ENCODE peak calls at places on chromosomes 6 and 20, in six cellular contexts. V, G, Z, L, M and E are unnamed samples.

GRCh38 chr6:156778615-156779205 is 1.5 kb downstream of the ARID1B start:
- DNase-seq in V (peak; percentile 50), G (peak; percentile 67), Z (peak; percentile 91), L (peak; percentile 59), M (peak; percentile 41), E (peak; percentile 79)

GRCh38 chr6:56073761-56074160 is 173.6 kb downstream of the COL21A1 start:
- DNase-seq in V (no peak), G (no peak), Z (no peak), L (peak; percentile 44), M (no peak), E (no peak)

GRCh38 chr20:23205656-23206055 is 119.5 kb upstream of the CD93 start:
- DNase-seq in V (peak; percentile 71), G (no peak), Z (no peak), L (peak; percentile 67), M (no peak), E (no peak)

GRCh38 chr6:141562181-141562800 is 570.4 kb upstream of the GJE1 start:
- DNase-seq in V (no peak), G (peak; percentile 31), Z (peak; percentile 76), L (peak; percentile 43), M (peak; percentile 12), E (no peak)

GRCh38 chr6:1321715-1322114 is 9.8 kb downstream of the FOXQ1 start:
- DNase-seq in V (peak; percentile 33), G (no peak), Z (no peak), L (peak; percentile 79), M (no peak), E (no peak)

GRCh38 chr6:46393940-46394337 is 97.3 kb downstream of the RCAN2 start:
- DNase-seq in V (no peak), G (no peak), Z (no peak), L (no peak), M (no peak), E (no peak)

GRCh38 chr6:17486680-17487079 is 93.3 kb downstream of the CAP2 start:
- DNase-seq in V (no peak), G (no peak), Z (no peak), L (no peak), M (no peak), E (no peak)

GRCh38 chr20:57420571-57421257 is 29.5 kb downstream of the RBM38 start:
- DNase-seq in V (no peak), G (no peak), Z (peak; percentile 56), L (no peak), M (no peak), E (no peak)

GRCh38 chr20:60298647-60299046 is 340.4 kb downstream of the CDH26 start:
- DNase-seq in V (no peak), G (no peak), Z (no peak), L (no peak), M (no peak), E (no peak)

GRCh38 chr20:25025091-25025861 is 32.7 kb downstream of the ACSS1 start:
- DNase-seq in V (no peak), G (no peak), Z (peak; percentile 33), L (no peak), M (no peak), E (no peak)

GRCh38 chr20:17614812-17615644 is 45.2 kb downstream of the DSTN start:
- DNase-seq in V (no peak), G (no peak), Z (peak; percentile 73), L (no peak), M (no peak), E (no peak)

GRCh38 chr6:128882991-128883571 is at the start of gene LAMA2:
- DNase-seq in V (peak; percentile 19), G (peak; percentile 34), Z (peak; percentile 82), L (peak; percentile 89), M (peak; percentile 63), E (peak; percentile 82)

GRCh38 chr6:126383203-126383602 is 43.3 kb downstream of the CENPW start:
- DNase-seq in V (no peak), G (no peak), Z (no peak), L (no peak), M (no peak), E (no peak)

GRCh38 chr6:26071135-26071534 is 16.1 kb upstream of the HFE start:
- DNase-seq in V (no peak), G (no peak), Z (peak; percentile 61), L (peak; percentile 62), M (no peak), E (no peak)

GRCh38 chr6:111721677-111722219 is 116.1 kb upstream of the TRAF3IP2 start:
- DNase-seq in V (peak; percentile 38), G (peak; percentile 44), Z (no peak), L (peak; percentile 72), M (no peak), E (no peak)

GRCh38 chr6:93369586-93370134 is 49.7 kb downstream of the EPHA7 start:
- DNase-seq in V (no peak), G (no peak), Z (no peak), L (no peak), M (no peak), E (no peak)

GRCh38 chr6:46078294-46078693 is 51.5 kb upstream of the ENPP4 start:
- DNase-seq in V (no peak), G (no peak), Z (no peak), L (no peak), M (no peak), E (no peak)

GRCh38 chr6:170124836-170125235 is 166.0 kb downstream of the DLL1 start:
- DNase-seq in V (peak; percentile 89), G (no peak), Z (peak; percentile 78), L (no peak), M (no peak), E (peak; percentile 16)

GRCh38 chr6:20021795-20022194 is 184.6 kb downstream of the ID4 start:
- DNase-seq in V (no peak), G (no peak), Z (no peak), L (no peak), M (no peak), E (no peak)

GRCh38 chr6:144939926-144940325 is 654.8 kb downstream of the UTRN start:
- DNase-seq in V (peak; percentile 15), G (no peak), Z (no peak), L (no peak), M (no peak), E (no peak)

GRCh38 chr6:37279366-37280134 is 21.6 kb upstream of the TMEM217 start:
- DNase-seq in V (peak; percentile 59), G (no peak), Z (no peak), L (peak; percentile 87), M (no peak), E (no peak)

GRCh38 chr20:31820228-31820627 is 1.1 kb downstream of the MYLK2 start:
- DNase-seq in V (no peak), G (no peak), Z (no peak), L (no peak), M (no peak), E (no peak)

GRCh38 chr6:36204068-36204753 is 7.7 kb downstream of the BRPF3 start:
- DNase-seq in V (no peak), G (no peak), Z (no peak), L (no peak), M (no peak), E (no peak)

DNA sequence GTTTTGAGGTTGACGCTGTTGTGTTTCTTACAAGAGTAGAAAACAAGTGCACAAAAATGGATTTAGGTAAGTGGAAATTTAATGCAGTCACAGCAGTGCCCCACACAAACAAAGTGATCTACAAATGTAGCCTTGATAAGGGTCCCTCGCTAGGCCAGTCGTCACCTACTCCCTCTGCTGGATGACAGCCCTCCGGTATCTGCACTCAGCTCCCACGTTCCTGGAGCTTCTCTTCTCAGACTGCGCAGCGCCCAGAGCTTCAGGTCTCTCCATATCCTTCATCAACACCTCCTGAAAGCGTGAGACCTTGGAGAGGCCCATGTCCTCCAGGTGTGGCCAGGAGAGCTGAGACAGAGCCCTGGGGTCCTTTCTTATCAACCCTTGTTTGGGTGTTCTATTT is 58.3 kb upstream of the MAP3K4 start:
- DNase-seq in V (no peak), G (no peak), Z (no peak), L (no peak), M (no peak), E (no peak)
- TF ChIP-seq CTCF in V (no peak), G (peak; percentile 44), Z (no peak), L (peak; percentile 11), M (peak; percentile 39), E (peak; percentile 54)

DNA sequence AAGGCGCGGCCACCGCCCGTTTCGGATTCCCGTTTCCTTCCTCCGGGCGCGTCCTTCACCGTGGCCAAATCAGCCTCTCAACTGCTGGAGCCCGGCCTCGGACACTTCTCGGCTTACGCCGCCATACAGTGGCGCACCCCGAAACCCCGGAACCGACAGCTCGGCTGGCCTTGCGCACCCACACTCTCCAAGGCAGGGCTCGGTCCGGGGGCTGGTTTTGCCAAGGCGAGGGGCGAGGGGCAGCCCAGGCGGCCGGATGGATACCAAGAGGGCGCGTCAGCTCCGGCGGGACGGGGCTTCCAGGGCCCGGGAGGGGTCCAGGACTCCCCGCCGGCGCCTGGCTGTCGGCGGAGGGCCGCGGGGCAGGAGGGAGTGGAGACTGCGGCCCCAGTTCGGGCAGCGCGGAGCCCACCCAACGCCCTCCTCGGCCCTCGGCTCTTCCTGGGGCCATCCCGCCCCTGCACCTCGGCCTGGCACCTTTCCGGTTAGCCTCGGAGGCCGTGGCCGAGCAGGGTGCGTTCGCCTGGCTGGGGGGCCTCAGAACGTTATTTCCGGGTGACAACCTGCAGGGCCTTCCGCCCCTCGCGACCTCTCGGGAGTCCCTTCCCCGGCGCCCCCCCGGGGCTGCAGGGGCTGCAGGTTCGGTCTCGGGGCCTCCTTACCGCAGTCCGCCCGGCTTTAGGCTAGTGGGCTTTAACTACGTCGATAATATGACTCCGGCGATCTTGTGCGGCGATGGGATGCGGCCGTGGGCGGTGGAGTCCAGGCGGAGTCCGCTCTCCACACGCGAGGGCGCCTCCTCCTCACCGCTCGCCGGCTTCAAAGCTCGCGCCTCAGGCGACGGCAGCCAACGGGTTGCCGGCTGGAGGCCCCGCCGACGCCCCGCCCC is 697 bp upstream of the CEP43 start:
- DNase-seq in V (peak; percentile 20), G (peak; percentile 34), Z (peak; percentile 85), L (no peak), M (peak; percentile 22), E (no peak)
- TF ChIP-seq CTCF in V (no peak), G (no peak), Z (no peak), L (no peak), M (no peak), E (peak; percentile 16)

DNA sequence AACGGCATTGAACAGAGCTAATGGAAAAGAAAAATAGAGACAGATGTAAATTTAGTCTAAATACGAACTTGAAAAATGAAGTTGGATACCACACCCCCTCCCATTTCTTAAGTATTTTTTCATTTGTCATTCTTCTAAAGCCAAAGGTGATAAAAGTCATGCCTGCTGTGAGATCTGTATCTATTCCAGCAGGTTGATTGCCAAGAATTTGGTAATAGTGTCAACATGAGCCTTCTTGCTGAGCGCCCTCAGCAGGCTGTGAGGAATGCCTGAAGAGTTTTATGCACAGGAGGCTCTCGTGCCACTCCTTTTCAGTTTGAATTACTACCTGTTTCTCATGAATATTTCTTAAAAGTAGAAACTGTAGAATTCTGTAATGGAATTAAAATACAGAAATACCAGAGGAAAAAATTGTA is 165.4 kb downstream of the QKI start:
- DNase-seq in V (peak; percentile 35), G (no peak), Z (no peak), L (no peak), M (no peak), E (no peak)
- TF ChIP-seq CTCF in V (peak; percentile 37), G (no peak), Z (no peak), L (peak; percentile 7), M (no peak), E (peak; percentile 1)

DNA sequence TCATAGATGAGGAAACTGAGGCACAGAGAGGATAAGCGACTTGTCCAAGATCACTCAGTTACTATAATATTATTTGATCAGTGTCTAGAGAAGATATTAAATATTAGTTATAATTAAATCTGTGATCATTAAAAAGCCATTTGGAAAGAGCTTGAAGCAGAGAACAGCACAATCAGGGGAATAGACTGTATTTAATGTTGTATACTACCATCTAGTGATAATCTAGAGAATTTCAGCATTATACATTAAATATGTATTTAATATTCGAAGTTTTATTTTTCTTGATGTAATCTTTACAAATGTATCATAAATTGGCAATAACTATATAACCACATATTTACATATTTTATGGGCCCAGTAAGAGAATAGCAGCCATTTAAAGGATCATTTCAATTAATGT is 20.2 kb upstream of the MTCL3 start:
- DNase-seq in V (peak; percentile 37), G (no peak), Z (no peak), L (peak; percentile 48), M (no peak), E (no peak)
- TF ChIP-seq CTCF in V (peak; percentile 34), G (peak; percentile 32), Z (peak; percentile 44), L (peak; percentile 24), M (peak; percentile 66), E (peak; percentile 71)